ENCODE peak calls at places on chromosomes 3 and 15, in six cellular contexts. Z is H9, X is mesenchymal stem cell, O is neuronal stem cell, F is IMR-90, P is mesendoderm. Q is an unnamed sample.

GRCh38 chr3:132569580-132569979 is 27.5 kb upstream of the ACKR4 start:
- DNase-seq in Z (no peak), P (no peak), O (no peak), X (no peak), F (no peak), Q (no peak)

GRCh38 chr3:107938128-107938527 is 152.7 kb downstream of the CD47 start:
- DNase-seq in O (no peak), X (peak; percentile 45), Z (peak; percentile 33), F (peak; percentile 42), P (peak; percentile 68), Q (peak; percentile 14)

GRCh38 chr3:144085964-144086363 is 114.3 kb downstream of the DIPK2A start:
- DNase-seq in F (peak; percentile 32), P (no peak), O (no peak), X (peak; percentile 14), Z (no peak), Q (peak; percentile 7)

GRCh38 chr3:124322966-124323365 is 331.0 kb upstream of the ROPN1 start:
- DNase-seq in O (no peak), F (peak; percentile 46), Z (no peak), P (no peak), X (no peak), Q (no peak)

GRCh38 chr3:196778755-196779154 is 39.1 kb downstream of the PAK2 start:
- DNase-seq in F (peak; percentile 74), X (peak; percentile 87), P (no peak), Z (no peak), O (no peak), Q (no peak)

GRCh38 chr3:105715372-105715771 is 153.4 kb downstream of the CBLB start:
- DNase-seq in Z (no peak), O (no peak), F (peak; percentile 90), X (peak; percentile 82), P (no peak), Q (no peak)

GRCh38 chr3:62131620-62132019 is 241.7 kb downstream of the FEZF2 start:
- DNase-seq in X (no peak), O (no peak), P (peak; percentile 40), Z (no peak), F (peak; percentile 11), Q (peak; percentile 35)

GRCh38 chr3:4703054-4703480 is 209.9 kb downstream of the ITPR1 start:
- DNase-seq in X (peak; percentile 73), Z (no peak), P (no peak), F (peak; percentile 83), O (no peak), Q (no peak)

GRCh38 chr3:104273046-104273649 is 1093.6 kb upstream of the ALCAM start:
- DNase-seq in Z (no peak), O (no peak), F (peak; percentile 53), P (peak; percentile 59), X (peak; percentile 52), Q (peak; percentile 49)

GRCh38 chr3:87997298-87997697 is 61.5 kb downstream of the CGGBP1 start:
- DNase-seq in X (peak; percentile 6), F (no peak), Z (no peak), P (no peak), O (no peak), Q (peak; percentile 14)

GRCh38 chr3:155854147-155854940 is at the start of gene SLC33A1:
- DNase-seq in F (peak; percentile 99), P (peak; percentile 100), X (peak; percentile 99), Z (peak; percentile 100), O (peak; percentile 97), Q (peak; percentile 99)

GRCh38 chr3:156400735-156401134 is 154.2 kb downstream of the SSR3 start:
- DNase-seq in F (no peak), Z (no peak), P (no peak), O (no peak), X (no peak), Q (no peak)

GRCh38 chr3:139906441-139906840 is 28.5 kb upstream of the CLSTN2 start:
- DNase-seq in F (peak; percentile 22), O (no peak), X (peak; percentile 81), Z (peak; percentile 34), P (peak; percentile 96), Q (peak; percentile 22)

GRCh38 chr15:70355275-70355795 is 257.6 kb upstream of the TLE3 start:
- DNase-seq in P (no peak), X (no peak), Z (no peak), F (no peak), O (no peak), Q (no peak)

GRCh38 chr15:47398594-47398993 is 318.7 kb upstream of the SEMA6D start:
- DNase-seq in F (no peak), P (no peak), X (no peak), Z (no peak), O (no peak), Q (no peak)

GRCh38 chr3:50139718-50140423 is 15.3 kb upstream of the SEMA3F start:
- DNase-seq in P (no peak), O (no peak), Z (no peak), X (no peak), F (no peak), Q (no peak)

DNA sequence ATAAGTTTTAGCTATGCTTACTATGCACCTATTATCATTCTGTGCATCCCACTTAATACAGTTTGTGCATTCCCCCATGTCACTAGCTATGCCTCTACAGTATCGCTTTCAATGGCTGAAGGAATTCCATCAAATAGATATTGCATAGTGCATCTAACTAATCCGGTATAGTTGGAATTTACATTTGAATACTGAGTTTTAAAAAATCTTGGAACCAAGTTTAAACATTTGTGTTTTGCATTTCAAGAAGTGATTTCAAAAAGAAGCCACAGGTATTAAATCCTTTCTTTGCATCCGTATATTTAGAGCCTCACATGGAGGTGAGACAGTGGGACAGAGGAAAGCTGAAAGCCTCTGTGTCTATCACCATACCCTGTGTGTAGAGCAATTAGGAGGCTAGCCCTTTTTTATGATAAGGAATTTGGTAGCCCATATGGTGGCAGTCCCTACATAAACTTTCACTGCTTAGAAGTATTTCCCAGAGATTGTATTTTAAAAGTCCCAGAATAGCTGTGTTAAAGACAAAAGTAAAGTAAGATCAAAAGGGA is 960.2 kb upstream of the CFAP20DC start:
- DNase-seq in F (no peak), Z (no peak), X (no peak), O (no peak), P (no peak), Q (no peak)
- H3K4me1 ChIP-seq in F (no peaks in the 10 kb centered on the region), Z (no peaks in the 10 kb centered on the region), X (no peaks in the 10 kb centered on the region), O (no peaks in the 10 kb centered on the region), P (no peaks in the 10 kb centered on the region), Q (no peaks in the 10 kb centered on the region)

GRCh38 chr3:130925628-130926027 is 31.7 kb downstream of the ATP2C1 start:
- DNase-seq in P (no peak), X (no peak), O (no peak), Z (no peak), F (no peak), Q (no peak)
- H3K23ac ChIP-seq in P (no peak overlapping the region), X (no peak overlapping the region), O (no peak overlapping the region), Z (no peak overlapping the region), F (no peak overlapping the region), Q (no peak overlapping the region)

GRCh38 chr15:85439996-85440395 is 59.6 kb downstream of the AKAP13 start:
- DNase-seq in F (no peak), Z (no peak), O (no peak), P (no peak), X (no peak), Q (no peak)
- H3K27ac ChIP-seq in F (no peak overlapping the region), Z (no peak overlapping the region), O (no peak overlapping the region), P (no peak overlapping the region), X (no peak overlapping the region), Q (no peak overlapping the region)

GRCh38 chr3:133944181-133944580 is 48.5 kb upstream of the RAB6B start:
- DNase-seq in P (no peak), F (peak; percentile 81), X (peak; percentile 81), O (no peak), Z (no peak), Q (no peak)
- H3K4me1 ChIP-seq in P (no peaks in the 10 kb centered on the region), F (peaks cover 21% of the 10 kb centered on the region), X (peaks cover 13% of the 10 kb centered on the region), O (no peaks in the 10 kb centered on the region), Z (peaks cover 7% of the 10 kb centered on the region), Q (peaks cover 8% of the 10 kb centered on the region)

GRCh38 chr3:38138347-38139190 is at the start of gene MYD88:
- DNase-seq in Z (peak; percentile 79), P (peak; percentile 79), F (peak; percentile 51), O (peak; percentile 53), X (peak; percentile 80), Q (peak; percentile 46)
- H3K23ac ChIP-seq in Z (no peak within 1 kb of the TSS), P (peak within 1 kb of the TSS; percentile 90), F (peak within 1 kb of the TSS; percentile 88), O (peak within 1 kb of the TSS; percentile 97), X (no peak within 1 kb of the TSS), Q (no peak within 1 kb of the TSS)

GRCh38 chr3:152346058-152346457 is 77.3 kb downstream of the MBNL1 start:
- DNase-seq in Z (no peak), P (no peak), F (no peak), X (no peak), O (no peak), Q (no peak)
- H3K27ac ChIP-seq in Z (no peak overlapping the region), P (no peak overlapping the region), F (no peak overlapping the region), X (no peak overlapping the region), O (no peak overlapping the region), Q (no peak overlapping the region)

GRCh38 chr3:149377408-149378111 is at the start of gene TM4SF1:
- DNase-seq in F (peak; percentile 97), X (peak; percentile 94), Z (peak; percentile 42), O (no peak), P (peak; percentile 43), Q (no peak)
- H3K4me1 ChIP-seq in F (peaks cover 23% of the 10 kb centered on the region), X (peaks cover 16% of the 10 kb centered on the region), Z (no peaks in the 10 kb centered on the region), O (no peaks in the 10 kb centered on the region), P (no peaks in the 10 kb centered on the region), Q (no peaks in the 10 kb centered on the region)

DNA sequence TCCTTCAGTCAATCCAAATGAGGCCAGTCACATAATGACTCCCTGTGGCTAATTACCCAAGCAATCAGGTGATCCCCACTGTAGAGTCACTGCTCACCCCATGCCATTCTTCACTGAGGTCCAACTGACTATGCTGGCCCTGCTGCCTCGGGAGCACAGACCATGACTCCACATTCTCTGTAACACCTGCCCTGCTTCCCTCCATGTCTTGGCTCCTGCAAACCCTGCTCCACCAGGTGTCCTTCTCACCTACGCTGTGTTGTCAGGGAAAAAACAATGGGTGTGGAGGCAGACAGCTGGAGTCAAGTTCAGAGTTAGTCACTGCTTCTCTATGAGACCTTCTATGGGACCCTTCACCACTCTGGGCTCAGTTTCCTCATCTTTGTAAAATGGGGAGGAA is 6.1 kb upstream of the SFMBT1 start:
- DNase-seq in Z (no peak), O (no peak), F (no peak), P (peak; percentile 51), X (no peak), Q (no peak)
- H3K23ac ChIP-seq in Z (no peak overlapping the region), O (no peak overlapping the region), F (no peak overlapping the region), P (no peak overlapping the region), X (no peak overlapping the region), Q (no peak overlapping the region)

DNA sequence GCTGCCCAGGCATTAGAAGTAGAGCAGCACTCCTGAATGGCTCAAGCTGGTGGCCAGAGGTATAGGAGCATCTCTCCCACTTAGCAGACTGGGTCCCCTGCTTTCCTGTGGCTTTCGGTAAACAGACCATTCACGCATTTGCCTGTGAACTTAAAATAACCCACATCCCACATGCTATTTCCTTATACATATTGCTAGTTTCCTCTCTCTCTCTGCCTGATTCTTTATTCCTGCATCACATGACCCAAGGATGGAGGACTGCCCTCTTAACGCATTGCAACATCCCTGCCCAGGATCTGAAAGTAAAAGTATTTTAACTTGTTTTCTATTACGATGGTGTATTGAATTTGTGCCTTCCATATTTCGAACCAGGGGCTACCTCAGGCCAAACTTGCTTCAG is 43.4 kb upstream of the NLGN1 start:
- DNase-seq in P (peak; percentile 65), Z (peak; percentile 34), F (no peak), X (no peak), O (no peak), Q (no peak)
- H3K27ac ChIP-seq in P (peak overlapping the region; percentile 57), Z (peak overlapping the region; percentile 1), F (no peak overlapping the region), X (no peak overlapping the region), O (no peak overlapping the region), Q (no peak overlapping the region)

GRCh38 chr15:39628821-39629220 is 47.9 kb downstream of the THBS1 start:
- DNase-seq in Z (no peak), X (peak; percentile 47), P (no peak), F (peak; percentile 10), O (no peak), Q (no peak)
- H3K4me1 ChIP-seq in Z (no peaks in the 10 kb centered on the region), X (peaks cover 20% of the 10 kb centered on the region), P (peaks cover 2% of the 10 kb centered on the region), F (peaks cover 26% of the 10 kb centered on the region), O (peaks cover 3% of the 10 kb centered on the region), Q (peaks cover 10% of the 10 kb centered on the region)

Q was measured in trophoblast cell.